ENCODE peak calls at places on chromosome 10, in six cellular contexts. X is small intestine, H is heart right ventricle, S is IMR-90, L is Peyer's patch, J is pancreas. B is an unnamed sample.
A peak's percentile ranks its signal among the peaks of the same experiment; 100 is the strongest.

GRCh38 chr10:90930070-90930837 is 9.4 kb upstream of the ANKRD1 start:
- DNase-seq in S (peak; percentile 75), H (no peak), X (no peak), J (no peak), L (no peak), B (no peak)

GRCh38 chr10:32692174-32692573 is 246.2 kb downstream of the CCDC7 start:
- DNase-seq in J (no peak), H (no peak), X (no peak), S (peak; percentile 89), L (no peak), B (no peak)

GRCh38 chr10:13659887-13660544 is 73.3 kb downstream of the PRPF18 start:
- DNase-seq in S (peak; percentile 50), L (peak; percentile 40), H (peak; percentile 73), J (peak; percentile 86), X (peak; percentile 35), B (peak; percentile 35)

GRCh38 chr10:49649294-49649693 is 30.2 kb upstream of the C10orf53 start:
- DNase-seq in H (no peak), J (no peak), L (no peak), S (no peak), X (no peak), B (no peak)

GRCh38 chr10:63657812-63658211 is 136.6 kb downstream of the REEP3 start:
- DNase-seq in X (no peak), S (no peak), L (no peak), H (no peak), J (no peak), B (no peak)

GRCh38 chr10:42551582-42552187 is 86.7 kb downstream of the ZNF33B start:
- DNase-seq in J (no peak), L (no peak), S (no peak), H (no peak), X (no peak), B (no peak)

GRCh38 chr10:30462513-30462912 is 28.5 kb downstream of the MAP3K8 start:
- DNase-seq in L (no peak), S (no peak), J (no peak), H (no peak), X (no peak), B (no peak)

GRCh38 chr10:45673074-45673628 is 579 bp upstream of the ZFAND4 start:
- DNase-seq in S (no peak), L (no peak), X (peak; percentile 35), J (no peak), H (peak; percentile 23), B (peak; percentile 15)

GRCh38 chr10:132516771-132517725 is 20.5 kb upstream of the INPP5A start:
- DNase-seq in X (peak; percentile 73), S (peak; percentile 96), J (peak; percentile 87), L (no peak), H (peak; percentile 95), B (no peak)

GRCh38 chr10:124153601-124153930 is 60.2 kb upstream of the CHST15 start:
- DNase-seq in H (no peak), X (no peak), J (no peak), L (no peak), S (no peak), B (no peak)

GRCh38 chr10:124150807-124151417 is 57.5 kb upstream of the CHST15 start:
- DNase-seq in H (no peak), J (no peak), L (no peak), S (no peak), X (no peak), B (no peak)

GRCh38 chr10:124151466-124152095 is 58.2 kb upstream of the CHST15 start:
- DNase-seq in X (no peak), J (no peak), S (no peak), H (no peak), L (no peak), B (no peak)

GRCh38 chr10:124152781-124153600 is 59.6 kb upstream of the CHST15 start:
- DNase-seq in L (peak; percentile 62), S (peak; percentile 63), H (peak; percentile 53), J (no peak), X (peak; percentile 63), B (peak; percentile 86)

GRCh38 chr10:124152139-124152780 is 58.9 kb upstream of the CHST15 start:
- DNase-seq in S (peak; percentile 19), L (no peak), X (peak; percentile 26), J (no peak), H (peak; percentile 41), B (no peak)
- H3K4me1 ChIP-seq in S (peaks cover 15% of the 10 kb centered on the region), L (peaks cover 16% of the 10 kb centered on the region), X (peaks cover 4% of the 10 kb centered on the region), J (peaks cover 4% of the 10 kb centered on the region), H (peaks cover 60% of the 10 kb centered on the region), B (peaks cover 18% of the 10 kb centered on the region)

DNA sequence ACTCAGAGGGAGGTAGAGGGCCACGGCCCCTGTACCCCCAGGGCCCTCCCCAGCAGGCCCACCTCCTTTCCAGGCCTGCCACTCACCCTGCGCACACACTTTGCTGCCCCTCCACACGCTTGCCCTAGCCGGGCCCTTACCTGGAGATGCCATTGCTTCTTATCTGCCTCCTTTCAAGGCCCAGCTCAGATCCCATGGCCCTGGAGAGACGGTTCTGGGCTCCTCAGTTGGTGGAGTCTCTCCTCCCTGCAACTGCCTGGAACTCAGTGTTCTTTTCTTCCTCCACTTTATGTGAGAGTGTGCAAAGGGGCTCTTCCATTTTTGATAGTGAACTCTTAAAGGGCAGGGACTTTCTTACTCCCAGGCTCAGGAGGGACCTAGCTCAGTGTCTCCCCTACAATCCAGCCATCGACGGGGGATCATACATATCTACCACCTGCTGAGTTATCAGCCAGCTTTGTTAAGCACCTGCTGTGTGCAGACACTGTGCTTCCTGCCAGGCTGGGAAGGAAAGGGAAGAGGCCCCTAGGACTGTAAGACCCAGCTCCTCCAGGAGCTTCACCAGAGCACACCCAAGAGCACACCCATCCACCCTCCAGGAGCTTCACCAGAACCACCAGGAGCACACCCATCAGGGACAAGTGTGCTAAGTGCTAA is 89.3 kb upstream of the MACROH2A2 start:
- DNase-seq in L (peak; percentile 8), X (no peak), S (no peak), H (no peak), J (no peak), B (no peak)
- H3K4me1 ChIP-seq in L (no peaks in the 10 kb centered on the region), X (no peaks in the 10 kb centered on the region), S (peaks cover 13% of the 10 kb centered on the region), H (peaks cover 11% of the 10 kb centered on the region), J (no peaks in the 10 kb centered on the region), B (no peaks in the 10 kb centered on the region)

DNA sequence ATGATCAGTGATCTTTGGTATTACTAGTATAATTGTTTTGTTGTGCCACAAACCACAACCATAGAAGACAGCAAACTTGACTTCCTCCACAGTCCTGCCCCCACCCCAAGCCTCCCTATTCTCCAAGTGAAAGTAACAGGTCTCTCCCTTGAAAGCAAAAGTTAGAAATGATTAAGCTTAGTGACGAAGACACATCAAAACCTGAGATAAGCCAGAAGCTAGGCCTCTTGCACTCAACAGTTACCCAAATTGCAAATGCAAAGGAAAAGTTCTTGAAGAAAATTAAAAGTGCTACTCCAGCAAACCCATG is 7.5 kb downstream of the SAR1A start:
- DNase-seq in L (no peak), S (no peak), X (peak; percentile 31), J (no peak), H (no peak), B (peak; percentile 83)
- H3K4me1 ChIP-seq in L (no peaks in the 10 kb centered on the region), S (peaks cover 10% of the 10 kb centered on the region), X (peaks cover 2% of the 10 kb centered on the region), J (peaks cover 7% of the 10 kb centered on the region), H (peaks cover 61% of the 10 kb centered on the region), B (peaks cover 45% of the 10 kb centered on the region)

DNA sequence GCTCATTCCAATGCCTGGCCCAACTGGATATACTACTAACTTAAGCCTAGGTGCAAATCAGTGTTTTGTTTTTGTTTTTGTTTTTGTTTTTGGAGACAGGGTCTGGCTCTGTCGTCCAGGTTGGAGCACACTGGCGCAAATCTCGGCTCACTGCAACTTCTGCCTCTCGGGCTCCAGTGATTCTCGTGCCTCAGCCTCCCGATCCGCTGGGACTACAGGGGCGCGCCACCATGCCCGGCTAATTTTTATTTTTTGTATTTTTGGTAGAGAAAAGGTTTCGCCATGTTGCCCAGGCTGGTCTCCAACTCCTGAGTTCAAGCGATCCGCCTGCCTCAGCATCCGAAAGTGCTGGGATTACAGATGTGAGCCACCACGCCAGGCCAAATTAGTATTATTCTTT is 1.6 kb downstream of the PPP3CB start:
- DNase-seq in H (no peak), J (no peak), X (no peak), L (no peak), S (no peak), B (no peak)
- H3K4me1 ChIP-seq in H (peaks cover 46% of the 10 kb centered on the region), J (peaks cover 11% of the 10 kb centered on the region), X (peaks cover 6% of the 10 kb centered on the region), L (no peaks in the 10 kb centered on the region), S (peaks cover 7% of the 10 kb centered on the region), B (peaks cover 61% of the 10 kb centered on the region)

GRCh38 chr10:86109421-86109820 is 257.2 kb downstream of the GRID1 start:
- DNase-seq in X (no peak), H (no peak), L (no peak), S (no peak), J (no peak), B (no peak)
- H3K4me1 ChIP-seq in X (no peaks in the 10 kb centered on the region), H (no peaks in the 10 kb centered on the region), L (no peaks in the 10 kb centered on the region), S (no peaks in the 10 kb centered on the region), J (no peaks in the 10 kb centered on the region), B (no peaks in the 10 kb centered on the region)